ENCODE peak calls at places on chromosome 1, in eight cellular contexts. J is IMR-90, D is testis, O is uterus, V is right lobe of liver, X is tibial nerve, C is A549, U is NB4. Q is an unnamed sample.

GRCh38 chr1:17594690-17595601 is 55.4 kb downstream of the ARHGEF10L start:
- DNase-seq in C (no peak), D (no peak), J (no peak), V (no peak), O (no peak), U (peak; percentile 83), X (no peak), Q (no peak)

GRCh38 chr1:150268342-150268705 is 492 bp downstream of the APH1A start:
- DNase-seq in U (no peak), X (no peak), V (peak; percentile 66), D (peak; percentile 77), C (peak; percentile 39), O (no peak), J (no peak), Q (peak; percentile 25)

GRCh38 chr1:50603274-50604271 is 180.3 kb upstream of the DMRTA2 start:
- DNase-seq in J (peak; percentile 69), X (no peak), D (no peak), C (no peak), U (peak; percentile 52), O (no peak), V (no peak), Q (no peak)

GRCh38 chr1:109950509-109950908 is 34.1 kb upstream of the AHCYL1 start:
- DNase-seq in J (no peak), V (no peak), C (no peak), O (no peak), U (no peak), D (no peak), X (no peak), Q (no peak)

GRCh38 chr1:180522204-180522497 is 19.8 kb upstream of the ACBD6 start:
- DNase-seq in U (no peak), C (no peak), J (no peak), O (no peak), V (no peak), D (no peak), X (no peak), Q (no peak)

GRCh38 chr1:15212216-15212988 is 34.6 kb upstream of the FHAD1 start:
- DNase-seq in J (no peak), U (no peak), V (no peak), O (no peak), D (peak; percentile 59), C (no peak), X (no peak), Q (no peak)

GRCh38 chr1:147756336-147756735 is 4.1 kb downstream of the GJA5 start:
- DNase-seq in C (no peak), X (no peak), O (no peak), V (no peak), D (no peak), U (no peak), J (no peak), Q (no peak)

GRCh38 chr1:43653893-43654292 is 3.9 kb downstream of the KDM4A start:
- DNase-seq in V (no peak), U (peak; percentile 83), J (no peak), O (no peak), X (no peak), C (no peak), D (no peak), Q (no peak)

GRCh38 chr1:231200417-231201031 is 38.7 kb downstream of the TRIM67 start:
- DNase-seq in O (no peak), C (no peak), V (no peak), X (no peak), D (no peak), U (no peak), J (peak; percentile 32), Q (no peak)

GRCh38 chr1:18633428-18634155 is 2.9 kb downstream of the PAX7 start:
- DNase-seq in J (no peak), U (no peak), D (no peak), O (no peak), C (no peak), V (no peak), X (no peak), Q (no peak)

GRCh38 chr1:62407398-62408009 is 29.3 kb upstream of the USP1 start:
- DNase-seq in V (no peak), X (peak; percentile 79), U (peak; percentile 57), O (no peak), J (peak; percentile 55), C (peak; percentile 18), D (peak; percentile 24), Q (no peak)

GRCh38 chr1:227316456-227316855 is 1.8 kb downstream of the CDC42BPA start:
- DNase-seq in X (no peak), O (no peak), U (no peak), D (no peak), J (no peak), V (no peak), C (no peak), Q (no peak)

GRCh38 chr1:227317541-227318002 is 720 bp downstream of the CDC42BPA start:
- DNase-seq in X (peak; percentile 16), C (peak; percentile 62), D (peak; percentile 69), O (peak; percentile 43), J (peak; percentile 61), V (peak; percentile 58), U (peak; percentile 67), Q (no peak)

GRCh38 chr1:227316941-227317540 is 1.3 kb downstream of the CDC42BPA start:
- DNase-seq in X (no peak), J (peak; percentile 31), C (no peak), O (no peak), D (peak; percentile 49), V (no peak), U (peak; percentile 30), Q (no peak)

GRCh38 chr1:227318852-227319607 is 738 bp upstream of the CDC42BPA start:
- DNase-seq in D (peak; percentile 83), U (peak; percentile 22), X (peak; percentile 49), V (no peak), C (peak; percentile 51), J (peak; percentile 56), O (peak; percentile 58), Q (peak; percentile 50)

GRCh38 chr1:227318003-227318851 is at the start of gene CDC42BPA:
- DNase-seq in C (peak; percentile 81), J (peak; percentile 87), O (peak; percentile 83), V (peak; percentile 80), D (peak; percentile 87), X (peak; percentile 67), U (peak; percentile 91), Q (peak; percentile 93)
- TF ChIP-seq POLR2A in C (peak; percentile 48), J (no peak), O (no peak), V (peak; percentile 42), D (no peak), X (peak; percentile 36), U (no peak), Q (no peak)

DNA sequence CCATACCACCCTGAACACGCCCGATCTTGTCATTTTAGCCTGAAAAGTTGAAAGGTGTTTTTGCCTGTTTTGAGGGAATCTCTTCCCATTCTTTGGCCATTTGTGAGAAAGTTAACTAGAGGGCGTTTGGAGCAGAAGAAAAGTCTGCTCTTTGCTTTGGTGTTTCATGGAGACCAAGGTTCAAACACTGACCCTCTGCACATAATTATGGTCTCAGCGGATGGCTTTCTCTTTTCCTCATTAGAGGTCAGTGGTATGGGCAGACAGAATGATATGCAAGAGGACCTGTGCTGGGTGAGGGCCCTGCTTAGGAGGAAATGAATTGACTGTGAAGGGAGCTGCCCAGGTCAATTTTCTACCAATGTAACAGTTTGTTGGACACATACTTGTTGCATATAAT is 72.3 kb upstream of the NEK7 start:
- DNase-seq in U (no peak), D (no peak), O (no peak), X (no peak), J (no peak), V (no peak), C (no peak), Q (no peak)
- TF ChIP-seq POLR2A in U (no peak), D (no peak), O (no peak), X (no peak), J (no peak), V (no peak), C (no peak), Q (no peak)

GRCh38 chr1:66848193-66848592 is 47.1 kb upstream of the INSL5 start:
- DNase-seq in O (no peak), J (no peak), U (no peak), D (no peak), C (no peak), V (no peak), X (no peak), Q (no peak)

GRCh38 chr1:66850989-66851388 is 49.9 kb upstream of the INSL5 start:
- DNase-seq in C (no peak), O (no peak), X (no peak), D (no peak), V (no peak), U (no peak), J (no peak), Q (no peak)

GRCh38 chr1:66853379-66853778 is 52.3 kb upstream of the INSL5 start:
- DNase-seq in O (no peak), U (no peak), V (no peak), C (no peak), J (no peak), X (no peak), D (no peak), Q (no peak)

DNA sequence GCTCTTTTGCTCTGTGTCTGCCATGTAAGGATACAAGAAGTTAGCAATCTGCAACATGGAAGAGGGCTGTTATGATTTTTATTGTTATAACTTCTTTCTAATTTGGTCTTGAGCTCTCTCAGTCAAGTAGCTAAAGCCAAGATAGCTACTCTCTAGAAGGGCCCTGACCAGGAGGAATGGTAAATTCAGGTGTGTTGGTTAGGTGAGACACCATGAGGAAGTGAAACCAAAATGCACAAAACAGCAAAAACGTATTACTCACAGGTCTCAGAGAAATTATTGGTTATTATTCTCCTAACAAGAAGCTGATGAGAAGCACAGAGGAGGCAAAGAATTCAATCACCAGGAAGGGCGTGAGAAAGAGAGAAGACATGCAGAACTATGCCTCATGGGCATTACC is 51.8 kb upstream of the INSL5 start:
- DNase-seq in C (no peak), D (no peak), J (no peak), X (no peak), U (no peak), V (no peak), O (no peak), Q (no peak)
- TF ChIP-seq POLR2A in C (no peak), D (no peak), J (no peak), X (no peak), U (no peak), V (no peak), O (no peak), Q (no peak)

DNA sequence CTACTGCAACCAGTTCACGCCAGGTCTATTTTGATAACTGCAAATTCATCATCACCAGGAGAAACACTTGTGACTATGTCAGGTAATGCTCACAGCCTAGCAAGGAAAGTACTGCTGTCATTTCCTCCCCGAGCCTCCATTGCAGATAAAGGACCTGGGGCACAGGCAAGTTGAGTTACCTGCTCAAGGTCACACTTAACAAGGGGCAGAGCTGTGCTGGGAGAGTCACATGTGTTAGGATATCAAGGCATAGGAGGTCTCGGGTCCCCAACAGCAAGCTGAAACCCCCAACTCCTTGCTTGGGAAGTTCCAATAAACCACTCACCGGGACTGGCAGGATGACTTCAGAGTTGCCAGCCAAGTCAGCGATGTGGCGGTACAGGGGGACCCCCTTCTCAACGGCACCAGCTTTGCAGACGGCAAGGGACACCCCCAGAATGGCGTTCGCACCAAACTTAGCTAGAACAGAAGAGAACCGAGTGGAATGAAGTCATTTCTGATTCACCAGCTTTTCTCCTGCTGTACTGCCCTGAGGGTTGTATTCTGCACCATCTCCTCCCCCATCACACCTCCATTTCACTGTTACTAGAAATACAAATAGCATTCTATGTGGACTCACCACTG is 11.6 kb downstream of the ENO1 start:
- DNase-seq in U (no peak), V (no peak), J (no peak), C (no peak), O (no peak), D (no peak), X (no peak), Q (no peak)
- TF ChIP-seq POLR2A in U (no peak), V (no peak), J (peak; percentile 48), C (no peak), O (no peak), D (no peak), X (no peak), Q (no peak)

GRCh38 chr1:89483010-89483756 is 41.4 kb upstream of the LRRC8B start:
- DNase-seq in U (peak; percentile 88), O (peak; percentile 85), V (peak; percentile 56), X (peak; percentile 96), C (peak; percentile 33), D (peak; percentile 94), J (peak; percentile 81), Q (peak; percentile 76)
- TF ChIP-seq POLR2A in U (no peak), O (no peak), V (no peak), X (no peak), C (no peak), D (no peak), J (no peak), Q (no peak)